ENCODE peak calls at places on chromosomes 12 and 14, in six cellular contexts. E is CD4-positive, alpha-beta T cell; M is NCI-H2171 treated with DMSO at 0.1 percent for 48 hours; F is left ventricle myocardium inferior; U is EL; J is uterus. G is an unnamed sample.

GRCh38 chr14:101563654-101564443 is 2.6 kb downstream of the DIO3 start:
- DNase-seq in U (no peak), M (peak), J (no peak), F (no peak), E (no peak), G (no peak)

GRCh38 chr12:44193281-44193680 is 357.4 kb downstream of the TMEM117 start:
- DNase-seq in U (no peak), M (no peak), J (no peak), F (no peak), E (no peak), G (no peak)

GRCh38 chr14:33933386-33933934 is 17.4 kb downstream of the EGLN3 start:
- DNase-seq in U (no peak), M (no peak), J (no peak), E (no peak), F (no peak), G (no peak)

GRCh38 chr14:70005281-70005805 is 126.1 kb downstream of the SMOC1 start:
- DNase-seq in E (no peak), M (no peak), J (no peak), F (no peak), U (no peak), G (no peak)

GRCh38 chr12:51270067-51270846 is at the start of gene SMAGP:
- DNase-seq in U (peak), F (peak), E (peak), M (peak), J (peak), G (peak)

GRCh38 chr12:5480218-5480952 is 48.5 kb downstream of the NTF3 start:
- DNase-seq in U (no peak), E (no peak), M (no peak), F (no peak), J (no peak), G (no peak)

GRCh38 chr14:80310950-80311349 is 99.6 kb upstream of the DIO2 start:
- DNase-seq in U (peak), F (no peak), E (no peak), J (no peak), M (no peak), G (no peak)

GRCh38 chr12:131093971-131094830 is 140.5 kb downstream of the ADGRD1 start:
- DNase-seq in J (peak), M (no peak), F (no peak), E (peak), U (no peak), G (peak)

GRCh38 chr14:54564071-54564798 is 2.7 kb upstream of the SAMD4A start:
- DNase-seq in U (peak), F (no peak), E (no peak), J (no peak), M (peak), G (no peak)

GRCh38 chr14:89427426-89428162 is 10.6 kb upstream of the FOXN3 start:
- DNase-seq in M (no peak), U (no peak), E (no peak), J (no peak), F (no peak), G (peak)

GRCh38 chr12:91874086-91874865 is 271.4 kb downstream of the BTG1 start:
- DNase-seq in M (no peak), E (no peak), U (no peak), J (no peak), F (no peak), G (no peak)

GRCh38 chr14:65599375-65599774 is 186.8 kb downstream of the FUT8 start:
- DNase-seq in U (peak), M (no peak), E (no peak), F (no peak), J (no peak), G (no peak)

GRCh38 chr14:21455592-21455911 is 371 bp downstream of the CHD8 start:
- DNase-seq in U (no peak), M (no peak), J (no peak), E (no peak), F (no peak), G (no peak)

G was measured in tibial artery.